ENCODE peak calls at places on chromosomes 3 and 15, in seven cellular contexts. V is H9, T is neuronal stem cell, W is neural progenitor cell, U is GM23248, J is NT2/D1, I is adipocyte. F is an unnamed sample.

GRCh38 chr3:108051005-108051404 is 39.8 kb downstream of the CD47 start:
- DNase-seq in V (no peak), T (no peak), W (no peak), U (no peak), J (no peak), I (peak; percentile 45), F (no peak)

GRCh38 chr3:109729111-109729510 is 391.8 kb upstream of the DPPA4 start:
- DNase-seq in V (no peak), T (no peak), W (no peak), U (no peak), J (no peak), I (peak; percentile 2), F (no peak)

GRCh38 chr3:97291901-97292300 is 472.7 kb upstream of the ARL6 start:
- DNase-seq in V (no peak), T (no peak), W (no peak), U (no peak), J (no peak), I (no peak), F (no peak)

GRCh38 chr15:99315636-99316035 is 64.4 kb downstream of the LRRC28 start:
- DNase-seq in V (no peak), T (no peak), W (no peak), U (no peak), J (no peak), I (no peak), F (no peak)

GRCh38 chr3:37183976-37184375 is 9.6 kb upstream of the LRRFIP2 start:
- DNase-seq in V (no peak), T (no peak), W (no peak), U (peak; percentile 80), J (no peak), I (no peak), F (no peak)

GRCh38 chr3:194395201-194395600 is 3.9 kb downstream of the GP5 start:
- DNase-seq in V (no peak), T (no peak), W (no peak), U (no peak), J (no peak), I (peak; percentile 21), F (no peak)

GRCh38 chr3:111668912-111669488 is 73.9 kb upstream of the ZBED2 start:
- DNase-seq in V (no peak), T (peak; percentile 32), W (peak; percentile 68), U (peak; percentile 87), J (no peak), I (peak; percentile 91), F (no peak)

GRCh38 chr15:75058127-75058905 is 34.9 kb downstream of the PPCDC start:
- DNase-seq in V (no peak), T (no peak), W (no peak), U (no peak), J (peak; percentile 51), I (peak; percentile 31), F (peak; percentile 66)

GRCh38 chr3:134449277-134449676 is 36.5 kb downstream of the ANAPC13 start:
- DNase-seq in V (peak; percentile 73), T (no peak), W (peak; percentile 69), U (peak; percentile 73), J (no peak), I (peak; percentile 53), F (peak; percentile 85)

GRCh38 chr3:111809196-111809595 is 49.9 kb upstream of the PHLDB2 start:
- DNase-seq in V (no peak), T (no peak), W (no peak), U (peak; percentile 46), J (no peak), I (peak; percentile 75), F (no peak)

GRCh38 chr3:13607821-13608620 is 59.1 kb downstream of the FBLN2 start:
- DNase-seq in V (no peak), T (no peak), W (no peak), U (peak; percentile 41), J (no peak), I (peak; percentile 10), F (no peak)

GRCh38 chr15:96544162-96544756 is 213.8 kb downstream of the NR2F2 start:
- DNase-seq in V (no peak), T (peak; percentile 23), W (peak; percentile 71), U (no peak), J (no peak), I (no peak), F (no peak)

GRCh38 chr3:71589132-71589531 is 5.6 kb upstream of the FOXP1 start:
- DNase-seq in V (no peak), T (no peak), W (no peak), U (no peak), J (no peak), I (no peak), F (no peak)

GRCh38 chr15:93029613-93030429 is 59.2 kb downstream of the RGMA start:
- DNase-seq in V (no peak), T (no peak), W (no peak), U (peak; percentile 70), J (no peak), I (peak; percentile 39), F (peak; percentile 68)

GRCh38 chr3:10703875-10704274 is 112.2 kb upstream of the SLC6A11 start:
- DNase-seq in V (peak; percentile 82), T (peak; percentile 39), W (peak; percentile 78), U (peak; percentile 57), J (peak; percentile 80), I (peak; percentile 4), F (peak; percentile 89)
- H3K27me3 ChIP-seq in V (peaks cover 11% of the 10 kb centered on the region), T (peaks cover 45% of the 10 kb centered on the region), W (peaks cover 85% of the 10 kb centered on the region), U (peaks cover 14% of the 10 kb centered on the region), J (peaks cover 29% of the 10 kb centered on the region), I (peaks cover 44% of the 10 kb centered on the region), F (peaks cover 60% of the 10 kb centered on the region)

GRCh38 chr3:119597548-119598288 is at the start of gene PLA1A:
- DNase-seq in V (no peak), T (no peak), W (no peak), U (no peak), J (no peak), I (no peak), F (no peak)

GRCh38 chr3:119594066-119594465 is 3.6 kb upstream of the PLA1A start:
- DNase-seq in V (no peak), T (no peak), W (no peak), U (peak; percentile 41), J (no peak), I (no peak), F (no peak)

GRCh38 chr3:119596392-119596791 is 1.3 kb upstream of the PLA1A start:
- DNase-seq in V (no peak), T (no peak), W (no peak), U (no peak), J (no peak), I (no peak), F (no peak)

GRCh38 chr3:119598410-119599098 is 869 bp downstream of the PLA1A start:
- DNase-seq in V (no peak), T (no peak), W (no peak), U (no peak), J (no peak), I (no peak), F (no peak)

DNA sequence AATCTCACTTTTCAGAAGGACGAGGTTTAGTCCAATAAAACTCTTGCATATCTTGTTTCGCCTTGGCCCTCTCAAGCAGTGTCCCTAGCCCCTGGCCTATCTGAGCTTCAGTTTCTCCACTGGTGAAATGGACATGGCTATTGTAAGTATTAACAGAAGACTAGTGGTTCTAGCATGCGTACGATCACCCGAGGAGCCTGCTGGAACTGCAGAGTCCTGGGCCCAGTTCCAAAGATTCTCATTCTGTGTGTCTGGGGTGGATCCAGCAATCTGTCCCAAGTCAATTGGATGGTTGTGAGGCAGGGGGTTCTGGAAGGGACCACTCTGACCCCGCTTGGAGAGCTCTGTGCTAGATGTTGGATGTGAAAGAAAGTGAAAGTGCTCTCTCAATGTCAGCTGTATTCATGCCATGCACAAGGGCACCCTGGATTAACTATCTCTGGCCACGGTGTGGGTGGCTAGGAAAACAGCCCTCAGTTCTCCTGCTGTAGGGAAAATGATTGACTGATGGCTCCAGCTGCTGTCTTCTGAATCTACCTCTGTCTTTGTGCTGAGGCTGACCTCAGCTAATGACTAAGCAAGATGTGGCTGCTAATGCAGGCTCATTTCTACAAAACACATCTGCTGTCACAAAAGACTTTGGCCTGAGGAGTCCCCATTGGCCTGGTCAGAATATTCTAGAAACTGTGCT is 1.9 kb upstream of the PLA1A start:
- DNase-seq in V (no peak), T (no peak), W (no peak), U (peak; percentile 26), J (no peak), I (no peak), F (no peak)
- H3K9ac ChIP-seq in V (no peak overlapping the region), T (no peak overlapping the region), W (no peak overlapping the region), U (no peak overlapping the region), J (no peak overlapping the region), I (peak overlapping the region; percentile 46), F (no peak overlapping the region)

DNA sequence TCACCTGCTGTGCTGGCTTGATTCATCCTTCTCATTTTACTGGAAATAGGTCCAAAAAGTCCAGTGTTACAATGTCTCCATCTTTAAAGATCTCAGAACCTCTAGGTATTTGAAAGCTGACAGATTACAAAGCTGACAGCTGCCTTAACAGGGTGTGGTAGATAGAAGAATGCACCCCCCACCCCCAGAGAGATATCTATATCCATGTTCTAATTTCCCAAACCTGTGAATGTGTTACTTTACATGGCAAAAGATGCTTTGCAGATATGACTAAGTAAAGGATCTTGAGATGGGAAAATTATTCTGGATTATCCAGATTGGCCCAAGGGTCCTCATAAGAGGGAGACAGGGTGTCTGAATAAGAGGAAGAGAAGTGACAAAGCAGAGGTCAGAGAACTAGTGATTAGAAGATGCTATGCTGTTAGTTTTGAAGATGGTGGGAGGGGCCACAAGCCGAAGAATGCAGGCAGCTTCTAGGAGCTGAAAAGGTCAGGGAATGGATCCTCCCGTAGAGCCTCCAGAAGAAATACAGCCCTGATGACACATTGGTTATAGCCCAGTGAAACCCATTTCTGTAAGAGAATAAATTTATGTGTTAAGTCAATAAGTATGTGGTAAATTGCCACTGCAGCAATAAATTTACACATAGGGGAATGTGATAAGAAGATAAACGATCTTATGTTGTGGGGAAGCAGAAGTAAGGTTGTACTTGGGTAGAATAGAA is 21.5 kb upstream of the FSTL1 start:
- DNase-seq in V (no peak), T (no peak), W (no peak), U (no peak), J (no peak), I (no peak), F (no peak)
- H3K27me3 ChIP-seq in V (no peaks in the 10 kb centered on the region), T (no peaks in the 10 kb centered on the region), W (no peaks in the 10 kb centered on the region), U (no peaks in the 10 kb centered on the region), J (no peaks in the 10 kb centered on the region), I (no peaks in the 10 kb centered on the region), F (no peaks in the 10 kb centered on the region)

GRCh38 chr3:45054196-45054857 is 28.2 kb downstream of the CLEC3B start:
- DNase-seq in V (no peak), T (no peak), W (no peak), U (peak; percentile 89), J (no peak), I (peak; percentile 95), F (no peak)

GRCh38 chr3:45056608-45057301 is 30.7 kb downstream of the CLEC3B start:
- DNase-seq in V (peak; percentile 61), T (no peak), W (no peak), U (no peak), J (no peak), I (peak; percentile 44), F (peak; percentile 90)

GRCh38 chr3:45057557-45057956 is 31.5 kb downstream of the CLEC3B start:
- DNase-seq in V (no peak), T (no peak), W (no peak), U (no peak), J (no peak), I (no peak), F (no peak)

GRCh38 chr3:45055411-45056143 is 29.5 kb downstream of the CLEC3B start:
- DNase-seq in V (peak; percentile 61), T (no peak), W (peak; percentile 69), U (peak; percentile 81), J (peak; percentile 49), I (peak; percentile 67), F (peak; percentile 84)

DNA sequence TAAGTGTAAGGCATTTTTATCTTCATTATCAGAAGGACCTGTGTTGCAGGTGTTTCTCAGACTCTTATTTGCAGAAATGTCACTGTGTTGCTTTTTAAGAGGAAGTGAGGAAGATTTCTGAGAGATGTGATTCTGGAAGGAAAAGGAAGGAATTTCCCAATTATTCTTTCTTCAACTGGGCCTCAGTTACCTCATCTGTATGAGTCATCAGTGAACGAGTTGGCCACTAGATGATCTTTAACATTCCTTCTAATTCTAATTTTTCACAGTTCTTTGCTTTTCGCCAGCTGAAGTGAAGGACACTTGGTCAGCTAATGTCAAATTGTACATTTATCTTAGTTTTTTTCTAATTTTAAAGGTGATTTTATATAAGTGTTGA is 28.9 kb downstream of the CLEC3B start:
- DNase-seq in V (no peak), T (no peak), W (no peak), U (peak; percentile 89), J (no peak), I (peak; percentile 87), F (no peak)
- H3K9ac ChIP-seq in V (no peak overlapping the region), T (no peak overlapping the region), W (no peak overlapping the region), U (peak overlapping the region; percentile 56), J (no peak overlapping the region), I (peak overlapping the region; percentile 32), F (no peak overlapping the region)

F was measured in endodermal cell.